ENCODE peak calls at places on chromosomes 1 and 21, in nine cellular contexts. L, A, H, T, M, S, Y, W and P are unnamed samples.

GRCh38 chr1:8858112-8858668 is 20.3 kb downstream of the ENO1 start:
- DNase-seq in S (peak; percentile 26), Y (no peak), W (no peak), T (no peak), H (no peak), L (no peak), A (peak; percentile 53), M (no peak), P (no peak)

GRCh38 chr1:242467556-242468145 is 56.8 kb downstream of the PLD5 start:
- DNase-seq in T (no peak), W (no peak), S (peak; percentile 64), Y (no peak), M (no peak), H (peak; percentile 62), A (peak; percentile 38), L (peak; percentile 59), P (peak; percentile 84)

GRCh38 chr21:42956824-42957632 is 17.3 kb upstream of the PKNOX1 start:
- DNase-seq in A (no peak), S (no peak), Y (no peak), T (peak; percentile 41), L (no peak), M (no peak), W (no peak), H (no peak), P (no peak)

GRCh38 chr1:218585565-218586184 is 240.5 kb downstream of the TGFB2 start:
- DNase-seq in Y (peak; percentile 47), M (no peak), W (no peak), T (no peak), L (peak; percentile 48), S (no peak), H (no peak), A (peak; percentile 91), P (peak; percentile 7)

GRCh38 chr1:152018537-152018936 is 18.3 kb downstream of the S100A11 start:
- DNase-seq in T (no peak), W (no peak), L (no peak), M (no peak), H (no peak), A (no peak), S (no peak), Y (no peak), P (no peak)

GRCh38 chr1:19309123-19309813 is 2.7 kb downstream of the AKR7A2 start:
- DNase-seq in A (peak; percentile 53), W (no peak), L (no peak), Y (no peak), S (no peak), T (no peak), H (peak; percentile 2), M (no peak), P (no peak)

GRCh38 chr1:215517441-215517891 is 49.6 kb upstream of the KCTD3 start:
- DNase-seq in S (no peak), M (no peak), W (no peak), T (no peak), A (peak; percentile 56), L (no peak), Y (no peak), H (no peak), P (peak; percentile 16)

GRCh38 chr1:66684353-66684752 is 67.9 kb upstream of the DYNLT5 start:
- DNase-seq in A (no peak), L (no peak), Y (no peak), H (no peak), W (no peak), M (no peak), T (no peak), S (no peak), P (no peak)

GRCh38 chr1:18722270-18722669 is 91.6 kb downstream of the PAX7 start:
- DNase-seq in L (no peak), S (no peak), M (no peak), H (no peak), T (no peak), Y (no peak), W (no peak), A (no peak), P (no peak)

GRCh38 chr21:42834730-42835191 is 44.6 kb downstream of the WDR4 start:
- DNase-seq in A (no peak), S (no peak), T (peak; percentile 72), M (no peak), W (no peak), L (no peak), Y (peak; percentile 18), H (peak; percentile 54), P (no peak)

GRCh38 chr1:183915634-183916510 is 111.0 kb downstream of the RGL1 start:
- DNase-seq in H (peak; percentile 85), S (peak; percentile 69), M (no peak), Y (peak; percentile 79), W (peak; percentile 33), A (peak; percentile 98), L (peak; percentile 74), T (no peak), P (peak; percentile 95)

GRCh38 chr1:154434346-154435075 is 29.4 kb downstream of the IL6R start:
- DNase-seq in L (no peak), H (peak; percentile 81), W (no peak), A (no peak), M (no peak), T (no peak), Y (peak; percentile 91), S (peak; percentile 76), P (peak; percentile 62)